ENCODE peak calls at places on chromosome 22, in eight cellular contexts. E is testis, M is upper lobe of right lung, X is ascending aorta, L is HAP-1, H is transverse colon, R is endodermal cell, Q is OCI-LY7. I is an unnamed sample. For H3K4me1 and H3K9me3, the result is how much of the 10 kb centered on the place peaks cover.

GRCh38 chr22:44932493-44932892 is 77.3 kb downstream of the PHF21B start:
- DNase-seq in X (no peak), E (no peak), Q (no peak), H (no peak), L (no peak), R (no peak), M (no peak), I (no peak)

GRCh38 chr22:44182591-44183588 is 2.2 kb downstream of the PARVG start:
- DNase-seq in M (peak), H (peak), X (no peak), E (peak), Q (peak), R (no peak), L (no peak), I (peak)

GRCh38 chr22:26903030-26903856 is 245.9 kb downstream of the MIAT start:
- DNase-seq in R (peak), H (peak), Q (peak), L (peak), M (no peak), X (no peak), E (peak), I (peak)

GRCh38 chr22:35697142-35697541 is 20.5 kb upstream of the APOL5 start:
- DNase-seq in X (no peak), H (no peak), Q (no peak), E (no peak), M (no peak), R (no peak), L (no peak), I (no peak)

GRCh38 chr22:35743466-35743865 is 25.8 kb downstream of the APOL5 start:
- DNase-seq in Q (no peak), L (no peak), H (no peak), X (no peak), R (no peak), E (no peak), M (no peak), I (no peak)

GRCh38 chr22:34669001-34669400 is 397.0 kb upstream of the ISX start:
- DNase-seq in L (no peak), X (no peak), R (no peak), Q (no peak), E (no peak), M (no peak), H (no peak), I (no peak)

GRCh38 chr22:24155597-24156145 is 25.6 kb upstream of the SUSD2 start:
- DNase-seq in E (peak), Q (peak), L (peak), M (peak), X (peak), H (peak), R (peak), I (peak)

GRCh38 chr22:48396091-48396784 is 1431.4 kb downstream of the BRD1 start:
- DNase-seq in L (no peak), M (no peak), H (no peak), R (no peak), Q (no peak), E (no peak), X (no peak), I (no peak)

GRCh38 chr22:23245799-23246136 is 65.5 kb downstream of the BCR start:
- DNase-seq in R (no peak), X (no peak), L (no peak), M (no peak), E (no peak), Q (no peak), H (no peak), I (no peak)

GRCh38 chr22:37931893-37932389 is 21.5 kb downstream of the C22orf23 start:
- DNase-seq in Q (peak), M (no peak), X (no peak), L (no peak), E (peak), H (no peak), R (no peak), I (peak)

GRCh38 chr22:27228771-27229170 is 571.4 kb downstream of the MIAT start:
- DNase-seq in E (no peak), H (no peak), L (no peak), Q (no peak), M (no peak), X (no peak), R (no peak), I (no peak)

GRCh38 chr22:20021196-20022181 is 579 bp downstream of the TANGO2 start:
- DNase-seq in E (peak), X (peak), R (peak), Q (peak), H (peak), L (no peak), M (peak), I (peak)

GRCh38 chr22:46071451-46072029 is 78.8 kb upstream of the PPARA start:
- DNase-seq in L (peak), Q (peak), X (peak), R (peak), M (peak), E (peak), H (peak), I (peak)

GRCh38 chr22:23632178-23632577 is at the start of gene DRICH1:
- DNase-seq in H (no peak), E (no peak), X (no peak), L (no peak), Q (no peak), M (no peak), R (no peak), I (no peak)

GRCh38 chr22:39236321-39237275 is 8.2 kb downstream of the PDGFB start:
- DNase-seq in X (no peak), H (peak), M (no peak), Q (no peak), L (no peak), E (no peak), R (no peak), I (peak)

GRCh38 chr22:25777411-25777810 is 35.4 kb downstream of the MYO18B start:
- DNase-seq in H (no peak), L (no peak), R (no peak), E (no peak), M (no peak), X (no peak), Q (no peak), I (no peak)

GRCh38 chr22:44181033-44181911 is 547 bp downstream of the PARVG start:
- DNase-seq in Q (no peak), E (no peak), M (peak), L (no peak), R (no peak), X (no peak), H (peak), I (peak)

GRCh38 chr22:44186121-44186510 is 5.4 kb downstream of the PARVG start:
- DNase-seq in L (no peak), M (peak), Q (no peak), E (no peak), H (no peak), X (no peak), R (no peak), I (no peak)

GRCh38 chr22:45608763-45609180 is 62.9 kb upstream of the ATXN10 start:
- DNase-seq in X (no peak), R (no peak), Q (no peak), H (no peak), L (no peak), M (no peak), E (no peak), I (no peak)

GRCh38 chr22:36934940-36935610 is 21.6 kb downstream of the CSF2RB start:
- DNase-seq in Q (no peak), L (no peak), R (no peak), M (no peak), H (no peak), X (no peak), E (peak), I (no peak)

GRCh38 chr22:24503137-24503850 is 8.2 kb downstream of the UPB1 start:
- DNase-seq in Q (peak), L (no peak), E (peak), M (no peak), R (peak), X (no peak), H (peak), I (no peak)

GRCh38 chr22:38477515-38477914 is 9.6 kb downstream of the KDELR3 start:
- DNase-seq in Q (no peak), E (no peak), X (no peak), M (no peak), L (no peak), H (no peak), R (no peak), I (no peak)

GRCh38 chr22:35330258-35330861 is 30.7 kb downstream of the TOM1 start:
- DNase-seq in L (no peak), X (peak), H (peak), Q (peak), R (no peak), E (peak), M (peak), I (peak)

GRCh38 chr22:39088688-39089032 is 8.4 kb upstream of the APOBEC3H start:
- DNase-seq in H (no peak), R (no peak), M (no peak), E (no peak), Q (no peak), L (no peak), X (no peak), I (no peak)

GRCh38 chr22:39110631-39111561 is 13.9 kb downstream of the APOBEC3H start:
- DNase-seq in L (no peak), X (no peak), M (no peak), Q (peak), E (no peak), H (no peak), R (peak), I (no peak)

GRCh38 chr22:28711820-28712777 is 29.5 kb downstream of the CHEK2 start:
- DNase-seq in R (no peak), L (no peak), H (no peak), X (no peak), M (no peak), Q (no peak), E (no peak), I (no peak)

GRCh38 chr22:46081831-46082210 is 68.5 kb upstream of the PPARA start:
- DNase-seq in E (peak), H (peak), R (no peak), L (no peak), M (peak), Q (no peak), X (no peak), I (no peak)

GRCh38 chr22:37169947-37170688 is 17.9 kb downstream of the C1QTNF6 start:
- DNase-seq in M (peak), E (no peak), L (no peak), H (no peak), R (peak), X (no peak), Q (no peak), I (no peak)

GRCh38 chr22:17091851-17092250 is 7.1 kb downstream of the IL17RA start:
- DNase-seq in R (peak), E (no peak), X (no peak), H (no peak), L (no peak), Q (no peak), M (peak), I (no peak)

DNA sequence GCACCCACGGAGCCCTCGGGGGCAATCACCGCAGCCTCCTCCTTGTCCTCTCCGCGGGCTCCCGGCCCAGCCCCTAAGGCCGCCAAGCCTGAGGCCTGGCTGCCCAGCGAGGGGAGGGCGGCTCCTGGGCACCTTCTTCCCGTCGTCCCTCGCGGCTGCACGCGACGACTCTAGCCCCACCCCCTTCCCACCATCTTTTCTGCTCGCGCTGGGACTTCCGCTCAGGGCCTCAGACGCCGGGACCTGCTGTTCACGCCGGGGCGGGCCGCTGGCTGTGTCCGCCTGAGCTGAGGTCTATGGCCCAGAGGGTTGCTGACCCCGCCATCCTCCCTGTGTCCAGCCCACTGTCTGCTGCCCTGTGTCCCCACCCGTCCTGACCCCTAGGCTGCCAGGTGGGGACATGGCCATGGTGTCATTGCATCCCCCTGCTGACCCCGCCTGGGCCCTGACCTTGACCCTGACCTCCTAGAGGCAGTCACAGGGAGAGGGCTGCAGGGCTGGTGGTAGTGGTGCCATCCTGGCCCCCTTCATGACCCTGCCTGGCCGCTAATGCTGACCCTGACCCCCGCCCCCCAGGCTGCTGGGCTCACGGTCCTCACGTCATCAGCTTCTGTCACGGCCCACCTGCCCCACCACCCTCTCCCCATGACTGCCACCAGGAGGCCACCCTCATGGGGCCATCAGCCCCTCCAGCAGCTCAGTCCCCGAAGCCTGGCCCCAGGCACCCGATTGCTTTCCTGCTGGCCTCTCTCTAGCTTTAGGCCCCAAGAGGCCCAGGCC is 286.0 kb downstream of the BRD1 start:
- DNase-seq in E (peak), Q (no peak), H (no peak), X (no peak), L (no peak), M (peak), R (peak), I (no peak)
- H3K4me3 ChIP-seq in E (peak), Q (no peak), H (no peak), X (no peak), L (no peak), M (no peak), R (no peak), I (no peak)

GRCh38 chr22:42904049-42904448 is 47.0 kb upstream of the ARFGAP3 start:
- DNase-seq in L (no peak), R (no peak), Q (no peak), E (no peak), H (no peak), M (no peak), X (no peak), I (no peak)
- H3K4me1 ChIP-seq in L (under half), R (under half), Q (under half), E (under half), H (under half), M (under half), X (under half), I (under half)

GRCh38 chr22:18931905-18932652 is 4.0 kb downstream of the PRODH start:
- DNase-seq in L (no peak), X (no peak), R (no peak), E (no peak), H (no peak), Q (no peak), M (no peak), I (no peak)

GRCh38 chr22:18935889-18936529 is at the start of gene PRODH:
- DNase-seq in E (no peak), R (no peak), Q (no peak), H (no peak), M (no peak), X (no peak), L (no peak), I (no peak)

GRCh38 chr22:18929459-18929858 is 6.6 kb downstream of the PRODH start:
- DNase-seq in Q (no peak), H (no peak), L (no peak), M (no peak), X (no peak), E (peak), R (no peak), I (no peak)

DNA sequence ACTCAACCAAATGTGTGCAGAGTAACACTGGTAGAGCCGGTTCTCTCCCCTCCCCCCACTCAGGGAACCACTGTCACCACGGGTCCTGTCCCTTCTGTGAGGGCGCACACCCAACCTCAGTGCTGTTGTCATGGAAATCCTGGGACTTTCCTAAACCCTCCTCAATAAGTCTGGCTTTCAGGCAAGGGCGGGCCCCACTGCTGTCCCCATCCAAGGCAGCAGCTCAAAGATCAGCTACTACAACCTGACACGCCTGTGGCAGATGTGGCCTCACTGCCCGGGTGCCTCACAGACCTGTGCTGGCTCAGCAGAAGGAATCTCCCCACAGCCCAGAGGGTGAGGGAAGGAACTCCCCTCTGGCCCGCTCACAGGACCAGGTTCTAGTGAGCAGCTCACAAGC is 2.2 kb downstream of the PRODH start:
- DNase-seq in H (no peak), X (no peak), M (no peak), Q (no peak), E (no peak), R (no peak), L (no peak), I (no peak)
- H3K9me3 ChIP-seq in H (under half), X (under half), M (under half), Q (under half), E (under half), R (under half), L (under half), I (under half)

GRCh38 chr22:50601669-50602337 is 1.2 kb downstream of the MAPK8IP2 start:
- DNase-seq in Q (no peak), R (no peak), H (no peak), E (no peak), M (no peak), L (no peak), X (no peak), I (no peak)
- H3K4me3 ChIP-seq in Q (no peak), R (no peak), H (no peak), E (no peak), M (no peak), L (peak), X (no peak), I (no peak)

GRCh38 chr22:30397656-30398635 is 1.1 kb downstream of the SEC14L2 start:
- DNase-seq in E (no peak), L (no peak), H (no peak), Q (no peak), X (no peak), R (no peak), M (no peak), I (no peak)
- H3K4me1 ChIP-seq in E (under half), L (under half), H (under half), Q (under half), X (under half), R (under half), M (under half), I (under half)

GRCh38 chr22:47287516-47287915 is 525.1 kb downstream of the TBC1D22A start:
- DNase-seq in H (no peak), X (no peak), E (no peak), Q (no peak), R (no peak), M (peak), L (no peak), I (no peak)
- H3K9me3 ChIP-seq in H (under half), X (under half), E (under half), Q (under half), R (under half), M (under half), L (under half), I (under half)

I was measured in small intestine.